ENCODE peak calls at places on chromosomes 11 and 22, in four cellular contexts. W, Y, G and J are unnamed samples. For H3K4me1, the result is how much of the 10 kb centered on the place peaks cover.

GRCh38 chr11:26227883-26228502 is 103.9 kb upstream of the ANO3 start:
- DNase-seq in G (no peak), W (no peak), Y (no peak), J (no peak)

GRCh38 chr11:76663461-76663760 is 7.1 kb downstream of the LRRC32 start:
- DNase-seq in G (no peak), Y (no peak), W (no peak), J (no peak)

GRCh38 chr11:128509990-128510389 is 77.4 kb downstream of the ETS1 start:
- DNase-seq in G (no peak), W (peak), Y (no peak), J (peak)

GRCh38 chr22:47783433-47784366 is 1021.2 kb downstream of the TBC1D22A start:
- DNase-seq in W (no peak), Y (no peak), G (no peak), J (no peak)

GRCh38 chr11:10087186-10087585 is 206.8 kb downstream of the SBF2 start:
- DNase-seq in W (no peak), G (no peak), Y (no peak), J (no peak)

GRCh38 chr22:42379961-42380537 is 52.2 kb downstream of the NFAM1 start:
- DNase-seq in W (no peak), Y (no peak), G (no peak), J (no peak)

GRCh38 chr11:30911247-30911646 is 325.1 kb upstream of the MPPED2 start:
- DNase-seq in G (no peak), W (no peak), Y (no peak), J (no peak)

GRCh38 chr11:86722041-86722440 is 49.6 kb upstream of the ME3 start:
- DNase-seq in G (no peak), Y (no peak), W (no peak), J (no peak)

GRCh38 chr11:74731301-74732094 is at the start of gene CHRDL2:
- DNase-seq in Y (peak), G (peak), W (peak), J (no peak)

GRCh38 chr11:75814686-75815344 is at the start of gene UVRAG:
- DNase-seq in G (peak), Y (peak), W (peak), J (peak)

GRCh38 chr11:6258141-6258540 is 1.5 kb upstream of the CCKBR start:
- DNase-seq in Y (no peak), W (no peak), G (peak), J (no peak)

GRCh38 chr11:12668166-12668565 is 6.1 kb upstream of the TEAD1 start:
- DNase-seq in G (no peak), W (no peak), Y (no peak), J (no peak)
- H3K4me1 ChIP-seq in G (under half), W (under half), Y (under half), J (under half)

GRCh38 chr22:19887251-19887985 is 32.7 kb upstream of the GNB1L start:
- DNase-seq in Y (no peak), W (no peak), G (no peak), J (no peak)
- H3K4me1 ChIP-seq in Y (under half), W (under half), G (under half), J (under half)

GRCh38 chr22:37306494-37306829 is 24.2 kb downstream of the CYTH4 start:
- DNase-seq in G (no peak), Y (no peak), W (no peak), J (no peak)
- H3K4me1 ChIP-seq in G (under half), Y (under half), W (half or more), J (under half)

GRCh38 chr11:118211006-118211405 is 13.8 kb downstream of the JAML start:
- DNase-seq in W (no peak), G (peak), Y (no peak), J (no peak)
- H3K4me1 ChIP-seq in W (under half), G (under half), Y (under half), J (under half)

DNA sequence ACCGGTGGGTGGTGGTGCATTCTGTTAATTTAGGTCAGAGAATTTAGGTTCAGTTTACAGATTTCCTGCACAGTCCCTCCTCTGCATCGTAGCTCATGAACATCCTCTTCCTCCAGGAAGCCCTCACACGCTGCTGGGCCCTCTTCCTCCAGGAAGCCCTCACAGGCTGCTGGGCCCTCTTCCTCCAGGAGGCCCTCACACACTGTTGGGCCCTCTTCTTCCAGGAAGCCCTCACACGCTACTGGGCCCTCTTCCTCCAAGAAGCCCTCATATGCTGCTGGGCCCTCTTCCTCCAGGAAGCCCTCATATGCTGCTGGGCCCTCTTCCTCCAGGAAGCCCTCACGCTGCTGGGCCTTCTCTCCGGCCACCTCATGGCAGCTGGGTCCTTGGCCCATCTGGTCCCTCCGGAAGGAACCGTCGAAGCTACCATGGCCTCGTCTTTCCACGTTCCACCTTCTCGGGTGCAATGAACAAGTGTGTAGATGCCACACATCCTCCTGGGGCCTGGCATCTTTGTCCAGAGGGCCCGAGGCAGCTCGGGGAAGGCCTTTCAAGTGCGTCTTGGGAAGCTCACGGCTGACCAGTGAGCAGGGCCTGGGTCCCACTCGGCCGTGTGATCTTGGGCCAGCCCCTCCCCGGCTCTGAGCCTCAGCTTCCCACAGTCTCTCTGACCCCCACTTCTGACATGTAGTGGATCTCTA is 58.9 kb upstream of the PPARA start:
- DNase-seq in W (no peak), G (no peak), Y (no peak), J (no peak)
- H3K4me1 ChIP-seq in W (half or more), G (under half), Y (half or more), J (under half)